ENCODE peak calls at places on chromosomes 2 and 18, in five cellular contexts. E is thyroid gland, P is A549, Q is prostate gland, A is sigmoid colon. C is an unnamed sample.

GRCh38 chr18:50013363-50014138 is 181.4 kb downstream of the MYO5B start:
- DNase-seq in P (no peak), Q (no peak), E (peak), A (no peak), C (no peak)

GRCh38 chr2:200469708-200470600 is 39.9 kb downstream of the KCTD18 start:
- DNase-seq in A (peak), P (no peak), E (no peak), Q (no peak), C (peak)

GRCh38 chr2:183604065-183604464 is 479.8 kb downstream of the NUP35 start:
- DNase-seq in A (no peak), Q (no peak), E (no peak), P (no peak), C (no peak)

GRCh38 chr2:120833127-120833675 is 97.5 kb downstream of the GLI2 start:
- DNase-seq in Q (no peak), A (peak), P (no peak), E (no peak), C (no peak)

GRCh38 chr2:186590538-186591441 is 934 bp downstream of the ITGAV start:
- DNase-seq in P (peak), Q (peak), A (no peak), E (peak), C (peak)

GRCh38 chr2:26316041-26316440 is 29.9 kb upstream of the SELENOI start:
- DNase-seq in A (no peak), E (no peak), P (peak), Q (no peak), C (no peak)

GRCh38 chr2:62570861-62571698 is 65.1 kb upstream of the TMEM17 start:
- DNase-seq in E (peak), P (peak), Q (peak), A (peak), C (peak)

GRCh38 chr2:138403431-138403927 is 98.1 kb upstream of the SPOPL start:
- DNase-seq in P (no peak), E (no peak), Q (no peak), A (no peak), C (no peak)

GRCh38 chr18:38695559-38696270 is 1130.1 kb upstream of the CELF4 start:
- DNase-seq in P (no peak), E (no peak), A (no peak), Q (no peak), C (no peak)

GRCh38 chr18:62758591-62758990 is 43.2 kb downstream of the PHLPP1 start:
- DNase-seq in E (no peak), P (no peak), Q (no peak), A (no peak), C (no peak)

GRCh38 chr2:158904126-158904525 is 64.3 kb upstream of the TANC1 start:
- DNase-seq in E (no peak), A (no peak), P (no peak), Q (no peak), C (no peak)

GRCh38 chr2:164515746-164516145 is 105.5 kb downstream of the GRB14 start:
- DNase-seq in Q (no peak), E (no peak), P (no peak), A (no peak), C (no peak)

DNA sequence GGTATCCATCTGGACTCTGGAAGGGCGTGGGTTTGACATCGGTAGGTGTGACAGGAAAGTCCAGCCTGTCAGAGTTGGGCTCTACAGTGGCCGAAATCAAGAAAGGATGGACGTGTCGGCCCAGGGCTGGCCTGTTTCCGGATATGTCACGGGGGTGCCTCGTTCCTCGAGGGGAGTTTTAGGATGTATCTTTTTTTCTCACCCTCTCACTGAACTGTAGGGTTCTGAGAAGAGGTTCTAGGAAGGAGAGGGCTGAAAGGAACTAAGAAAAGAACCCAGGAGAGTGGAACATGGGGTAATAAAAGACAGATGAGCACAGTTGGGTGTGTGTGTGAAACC is 7.2 kb upstream of the SP9 start:
- DNase-seq in P (no peak), Q (no peak), A (no peak), E (no peak), C (no peak)
- H3K4me3 ChIP-seq in P (no peak), Q (no peak), A (no peak), E (no peak), C (no peak)

GRCh38 chr2:127701651-127702394 is 526 bp downstream of the SFT2D3 start:
- DNase-seq in Q (peak), A (peak), E (peak), P (peak), C (peak)
- TF ChIP-seq POLR2A in Q (peak), A (no peak), E (no peak), P (peak), C (no peak)

DNA sequence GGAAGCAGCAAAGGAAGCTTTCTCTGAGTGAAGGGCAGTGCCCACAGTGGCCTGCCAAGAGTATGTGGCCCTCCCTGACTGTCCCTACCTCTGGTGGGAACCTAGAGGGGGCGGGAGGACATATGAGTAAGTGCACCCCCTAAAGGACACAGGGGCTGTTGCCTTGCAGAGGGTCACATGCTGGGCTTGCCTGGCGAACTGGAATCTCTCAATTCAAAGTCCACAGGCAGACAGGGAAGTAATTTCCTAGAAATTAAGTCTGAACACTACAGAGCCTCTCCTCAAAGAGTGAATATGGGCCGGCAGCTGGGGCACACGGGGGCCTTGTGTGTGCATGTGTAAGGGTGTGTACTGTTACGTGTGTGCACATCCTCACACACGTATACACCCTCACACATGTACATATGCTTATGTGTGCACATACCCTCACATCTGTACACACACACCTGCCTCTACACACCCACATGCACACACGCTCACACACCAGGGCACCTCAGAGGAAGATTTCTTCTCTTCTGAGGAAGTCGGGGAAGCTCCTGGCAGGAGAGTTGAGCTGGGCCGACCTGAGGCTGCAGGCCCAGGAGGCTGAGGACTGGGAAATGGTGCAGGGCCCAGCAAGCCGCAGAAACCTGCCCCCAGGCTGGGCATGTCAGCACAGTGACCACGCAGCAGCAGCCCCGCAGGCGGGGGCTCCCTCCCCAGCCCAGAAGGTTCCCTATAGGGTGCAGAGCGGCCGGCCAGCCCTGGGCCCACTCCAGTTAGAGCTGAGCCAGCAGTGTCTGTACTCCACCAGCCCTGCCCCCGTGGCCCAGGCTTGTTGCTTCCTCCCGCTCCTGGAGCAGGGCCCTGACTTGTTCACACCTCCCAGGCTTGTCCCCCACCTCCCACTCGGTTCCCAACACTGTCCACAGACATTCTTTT is 77.4 kb upstream of the TAF1B start:
- DNase-seq in P (no peak), E (no peak), Q (no peak), A (no peak), C (no peak)
- TF ChIP-seq CTCF in P (peak), E (no peak), Q (no peak), A (no peak), C (no peak)

DNA sequence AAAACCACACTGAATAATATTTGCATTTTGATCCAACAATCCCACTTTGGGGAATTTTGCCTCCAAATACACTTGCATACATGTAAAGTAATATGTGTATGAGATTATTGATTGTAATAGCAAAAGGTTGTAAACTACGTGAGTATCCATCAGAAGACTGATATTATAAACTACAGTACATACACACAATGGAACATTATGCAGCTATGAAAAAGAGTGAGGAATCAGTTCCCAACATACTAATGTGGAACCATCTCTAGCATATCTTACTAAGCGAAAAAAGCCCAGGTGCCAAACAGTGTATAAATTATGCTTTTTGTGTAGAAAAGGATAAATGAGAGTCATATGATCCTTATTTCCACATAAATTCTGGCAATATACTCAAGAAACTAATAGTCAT is 16.0 kb upstream of the C2orf74 start:
- DNase-seq in Q (no peak), A (no peak), P (no peak), E (no peak), C (no peak)
- H3K4me3 ChIP-seq in Q (no peak), A (peak), P (no peak), E (no peak), C (no peak)

GRCh38 chr18:61736168-61736567 is 156.6 kb downstream of the RNF152 start:
- DNase-seq in Q (no peak), E (no peak), P (no peak), A (no peak), C (no peak)
- TF ChIP-seq POLR2A in Q (no peak), E (no peak), P (no peak), A (no peak), C (no peak)

GRCh38 chr18:61582205-61582710 is 249.0 kb downstream of the CDH20 start:
- DNase-seq in A (no peak), Q (no peak), P (no peak), E (no peak), C (no peak)
- TF ChIP-seq CTCF in A (no peak), Q (no peak), P (no peak), E (no peak), C (no peak)

DNA sequence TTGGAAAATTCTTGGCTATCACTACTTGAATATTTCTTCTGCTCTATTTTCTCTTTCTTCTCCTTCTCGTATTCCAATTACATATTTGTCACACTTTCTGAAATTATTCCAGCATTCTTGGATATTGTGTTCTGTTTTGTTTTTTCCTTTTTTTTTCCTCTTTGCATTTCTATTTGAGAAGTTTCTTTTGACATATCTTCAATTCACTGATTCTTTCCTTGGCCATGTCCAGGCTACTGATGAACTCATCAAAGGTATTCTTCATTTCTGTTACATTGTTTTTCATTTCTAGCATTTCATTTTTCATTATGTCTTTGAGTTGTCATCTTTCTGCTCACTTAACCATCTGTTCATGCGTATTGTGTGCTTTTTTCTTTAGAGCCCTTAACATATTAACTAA is 5.3 kb downstream of the SP140 start:
- DNase-seq in P (no peak), E (no peak), A (no peak), Q (no peak), C (no peak)
- H3K4me3 ChIP-seq in P (no peak), E (no peak), A (no peak), Q (no peak), C (no peak)

C was measured in body of pancreas.